ENCODE peak calls at places on chromosomes 11 and 22, in five cellular contexts. Y is HCT116, J is SK-N-SH, D is GM12878, S is K562. T is an unnamed sample.

GRCh38 chr22:50340157-50340879 is 2.8 kb upstream of the PPP6R2 start:
- DNase-seq in Y (no peak), J (peak; percentile 39), D (no peak), S (no peak), T (peak; percentile 70)

GRCh38 chr22:48155446-48155845 is 1393.0 kb downstream of the TBC1D22A start:
- DNase-seq in S (no peak), J (no peak), Y (no peak), D (no peak), T (no peak)

GRCh38 chr11:125348704-125349635 is 147.1 kb downstream of the FEZ1 start:
- DNase-seq in Y (no peak), J (peak; percentile 87), D (no peak), S (peak; percentile 78), T (peak; percentile 23)

GRCh38 chr22:31945478-31945815 is 1.1 kb downstream of the YWHAH start:
- DNase-seq in Y (no peak), D (no peak), J (no peak), S (no peak), T (no peak)

GRCh38 chr11:128522943-128523518 is 64.3 kb downstream of the ETS1 start:
- DNase-seq in D (no peak), Y (no peak), J (no peak), S (no peak), T (no peak)

GRCh38 chr11:45444796-45445195 is 158.7 kb upstream of the SYT13 start:
- DNase-seq in D (no peak), S (no peak), Y (no peak), J (no peak), T (no peak)

GRCh38 chr22:40855104-40855959 is 1.1 kb downstream of the ST13 start:
- DNase-seq in J (no peak), D (no peak), S (no peak), Y (no peak), T (no peak)

GRCh38 chr11:1805525-1805924 is 29.3 kb upstream of the SYT8 start:
- DNase-seq in Y (no peak), J (no peak), S (no peak), D (no peak), T (no peak)

GRCh38 chr11:81963018-81963417 is 770.6 kb downstream of the FAM181B start:
- DNase-seq in D (no peak), J (peak; percentile 8), Y (no peak), S (peak; percentile 6), T (peak; percentile 2)

GRCh38 chr11:70268526-70268925 is 2.0 kb upstream of the PPFIA1 start:
- DNase-seq in Y (no peak), S (no peak), D (no peak), J (no peak), T (no peak)

GRCh38 chr11:31903225-31904074 is 92.3 kb upstream of the PAX6 start:
- DNase-seq in S (no peak), D (no peak), Y (no peak), J (no peak), T (no peak)

GRCh38 chr11:133164986-133165385 is 367.3 kb downstream of the OPCML start:
- DNase-seq in Y (no peak), S (no peak), D (no peak), J (no peak), T (no peak)

GRCh38 chr11:7421136-7421535 is 64.2 kb upstream of the OLFML1 start:
- DNase-seq in J (no peak), D (no peak), Y (no peak), S (no peak), T (no peak)

GRCh38 chr22:32378703-32379272 is 21.1 kb downstream of the RFPL3 start:
- DNase-seq in J (peak; percentile 80), Y (peak; percentile 54), D (no peak), S (peak; percentile 72), T (peak; percentile 51)

GRCh38 chr11:110026823-110027626 is 66.2 kb upstream of the ZC3H12C start:
- DNase-seq in D (peak; percentile 99), J (no peak), Y (no peak), S (no peak), T (no peak)

GRCh38 chr11:32005786-32006406 is 85.0 kb upstream of the RCN1 start:
- DNase-seq in S (no peak), J (no peak), D (no peak), Y (no peak), T (no peak)

GRCh38 chr22:25845985-25846745 is 104.2 kb downstream of the MYO18B start:
- DNase-seq in S (no peak), J (no peak), D (no peak), Y (no peak), T (no peak)

GRCh38 chr11:132158091-132158490 is 787.7 kb downstream of the NTM start:
- DNase-seq in Y (no peak), S (no peak), J (no peak), D (no peak), T (no peak)

GRCh38 chr11:48087974-48088681 is 107.8 kb downstream of the PTPRJ start:
- DNase-seq in S (no peak), J (no peak), Y (no peak), D (no peak), T (peak; percentile 24)

GRCh38 chr11:6523253-6523652 is 26.2 kb downstream of the DNHD1 start:
- DNase-seq in Y (peak; percentile 24), D (no peak), J (no peak), S (no peak), T (no peak)

GRCh38 chr11:106133529-106133928 is 56.1 kb downstream of the AASDHPPT start:
- DNase-seq in S (no peak), Y (no peak), J (no peak), D (no peak), T (no peak)

GRCh38 chr11:46918087-46918751 is at the start of gene LRP4:
- DNase-seq in Y (no peak), S (peak; percentile 93), D (no peak), J (peak; percentile 95), T (no peak)
- TF ChIP-seq YY1 in Y (no peak), S (no peak), D (no peak), J (no peak), T (no peak)

GRCh38 chr22:37638351-37639069 is 959 bp upstream of the SH3BP1 start:
- DNase-seq in Y (no peak), D (no peak), S (no peak), J (no peak), T (peak; percentile 60)
- TF ChIP-seq YY1 in Y (no peak), D (no peak), S (no peak), J (no peak), T (no peak)

GRCh38 chr22:20957118-20957690 is 9.9 kb upstream of the AIFM3 start:
- DNase-seq in D (no peak), Y (no peak), S (no peak), J (peak; percentile 27), T (no peak)
- TF ChIP-seq YY1 in D (no peak), Y (no peak), S (no peak), J (no peak), T (peak; percentile 12)

GRCh38 chr11:64606796-64607380 is 15.9 kb downstream of the SLC22A12 start:
- DNase-seq in Y (no peak), D (no peak), S (no peak), J (no peak), T (no peak)

GRCh38 chr11:64605656-64606585 is 14.9 kb downstream of the SLC22A12 start:
- DNase-seq in S (no peak), Y (no peak), J (no peak), D (no peak), T (no peak)

GRCh38 chr11:64608260-64608538 is 17.2 kb downstream of the SLC22A12 start:
- DNase-seq in D (no peak), S (no peak), J (no peak), Y (no peak), T (no peak)

GRCh38 chr11:64608636-64609035 is 17.6 kb downstream of the SLC22A12 start:
- DNase-seq in Y (no peak), S (no peak), J (no peak), D (no peak), T (peak; percentile 70)

GRCh38 chr11:64607381-64608259 is 16.6 kb downstream of the SLC22A12 start:
- DNase-seq in J (no peak), Y (no peak), D (no peak), S (no peak), T (no peak)
- TF ChIP-seq YY1 in J (no peak), Y (no peak), D (no peak), S (no peak), T (no peak)

GRCh38 chr11:122144752-122145151 is 28.7 kb upstream of the BLID start:
- DNase-seq in J (no peak), S (no peak), Y (no peak), D (no peak), T (no peak)

GRCh38 chr11:122149232-122149631 is 33.2 kb upstream of the BLID start:
- DNase-seq in S (no peak), J (no peak), Y (no peak), D (no peak), T (no peak)

GRCh38 chr11:122145715-122146274 is 29.8 kb upstream of the BLID start:
- DNase-seq in J (no peak), S (no peak), D (no peak), Y (no peak), T (no peak)

GRCh38 chr11:122150484-122151124 is 34.6 kb upstream of the BLID start:
- DNase-seq in J (no peak), S (no peak), D (no peak), Y (no peak), T (peak; percentile 72)

DNA sequence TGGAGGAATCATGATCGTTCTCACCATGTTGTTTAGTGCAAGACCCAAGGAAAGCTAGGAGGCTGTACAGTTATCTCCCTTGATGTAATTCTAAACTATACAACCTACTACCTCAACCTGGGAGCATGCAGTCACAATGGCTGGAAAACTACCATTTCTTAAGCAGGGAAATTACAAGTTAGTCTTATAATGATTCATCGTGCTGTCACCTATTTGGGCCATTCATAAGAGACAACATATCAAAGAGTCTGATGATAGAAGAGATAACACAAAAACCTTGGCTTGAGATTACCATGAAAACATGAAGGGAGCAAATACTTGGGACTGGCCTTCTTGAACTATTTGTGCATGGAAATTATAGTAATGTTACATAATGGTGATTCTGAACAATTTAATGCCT is 30.5 kb upstream of the BLID start:
- DNase-seq in Y (peak; percentile 81), J (no peak), D (no peak), S (no peak), T (no peak)
- TF ChIP-seq YY1 in Y (peak; percentile 29), J (no peak), D (no peak), S (no peak), T (no peak)

T was measured in HepG2.